ENCODE peak calls at places on chromosome 13, in seven cellular contexts. One of them, this sample, is unnamed.

GRCh38 chr13:99981115-99982020 is at the start of gene ZIC2:
- DNase-seq in T1000: peak
- DNase-seq in COR-L47: peak
- DNase-seq in non-pigmented ciliary epithelial cell: no peak
- DNase-seq in stimulated activated CD4-positive, alpha-beta T cell treated with anti-CD3 and anti-CD28 coated beads, Interleukin-4, amount 100 ng/mL, for 1 hour: no peak
- DNase-seq in left colon: no peak
- DNase-seq in ELR: peak
- DNase-seq in this sample: peak

GRCh38 chr13:47897411-47898050 is 103.5 kb downstream of the SUCLA2 start:
- DNase-seq in T1000: no peak
- DNase-seq in COR-L47: no peak
- DNase-seq in non-pigmented ciliary epithelial cell: no peak
- DNase-seq in stimulated activated CD4-positive, alpha-beta T cell treated with anti-CD3 and anti-CD28 coated beads, Interleukin-4, amount 100 ng/mL, for 1 hour: no peak
- DNase-seq in left colon: no peak
- DNase-seq in ELR: peak
- DNase-seq in this sample: peak

GRCh38 chr13:110415669-110416068 is 108.6 kb downstream of the COL4A2 start:
- DNase-seq in T1000: no peak
- DNase-seq in COR-L47: peak
- DNase-seq in non-pigmented ciliary epithelial cell: no peak
- DNase-seq in stimulated activated CD4-positive, alpha-beta T cell treated with anti-CD3 and anti-CD28 coated beads, Interleukin-4, amount 100 ng/mL, for 1 hour: no peak
- DNase-seq in left colon: no peak
- DNase-seq in ELR: peak
- DNase-seq in this sample: peak

GRCh38 chr13:20566424-20566916 is 487 bp upstream of the IFT88 start:
- DNase-seq in T1000: peak
- DNase-seq in COR-L47: peak
- DNase-seq in non-pigmented ciliary epithelial cell: peak
- DNase-seq in stimulated activated CD4-positive, alpha-beta T cell treated with anti-CD3 and anti-CD28 coated beads, Interleukin-4, amount 100 ng/mL, for 1 hour: no peak
- DNase-seq in left colon: no peak
- DNase-seq in ELR: peak
- DNase-seq in this sample: no peak

GRCh38 chr13:37443538-37443937 is 155.0 kb downstream of the POSTN start:
- DNase-seq in T1000: no peak
- DNase-seq in COR-L47: no peak
- DNase-seq in non-pigmented ciliary epithelial cell: peak
- DNase-seq in stimulated activated CD4-positive, alpha-beta T cell treated with anti-CD3 and anti-CD28 coated beads, Interleukin-4, amount 100 ng/mL, for 1 hour: no peak
- DNase-seq in left colon: no peak
- DNase-seq in ELR: peak
- DNase-seq in this sample: no peak

GRCh38 chr13:110965038-110965754 is 50.3 kb upstream of the ANKRD10 start:
- DNase-seq in T1000: peak
- DNase-seq in COR-L47: no peak
- DNase-seq in non-pigmented ciliary epithelial cell: peak
- DNase-seq in stimulated activated CD4-positive, alpha-beta T cell treated with anti-CD3 and anti-CD28 coated beads, Interleukin-4, amount 100 ng/mL, for 1 hour: no peak
- DNase-seq in left colon: no peak
- DNase-seq in ELR: peak
- DNase-seq in this sample: no peak

GRCh38 chr13:36533806-36534205 is 101.5 kb downstream of the CCNA1 start:
- DNase-seq in T1000: no peak
- DNase-seq in COR-L47: no peak
- DNase-seq in non-pigmented ciliary epithelial cell: no peak
- DNase-seq in stimulated activated CD4-positive, alpha-beta T cell treated with anti-CD3 and anti-CD28 coated beads, Interleukin-4, amount 100 ng/mL, for 1 hour: no peak
- DNase-seq in left colon: no peak
- DNase-seq in ELR: no peak
- DNase-seq in this sample: no peak

GRCh38 chr13:67048084-67048792 is 181.9 kb downstream of the PCDH9 start:
- DNase-seq in T1000: no peak
- DNase-seq in COR-L47: no peak
- DNase-seq in non-pigmented ciliary epithelial cell: peak
- DNase-seq in stimulated activated CD4-positive, alpha-beta T cell treated with anti-CD3 and anti-CD28 coated beads, Interleukin-4, amount 100 ng/mL, for 1 hour: no peak
- DNase-seq in left colon: no peak
- DNase-seq in ELR: peak
- DNase-seq in this sample: no peak

GRCh38 chr13:79917628-79918027 is 423.3 kb downstream of the SPRY2 start:
- DNase-seq in T1000: no peak
- DNase-seq in COR-L47: no peak
- DNase-seq in non-pigmented ciliary epithelial cell: no peak
- DNase-seq in stimulated activated CD4-positive, alpha-beta T cell treated with anti-CD3 and anti-CD28 coated beads, Interleukin-4, amount 100 ng/mL, for 1 hour: no peak
- DNase-seq in left colon: no peak
- DNase-seq in ELR: no peak
- DNase-seq in this sample: no peak

GRCh38 chr13:74250738-74251190 is 116.6 kb upstream of the KLF12 start:
- DNase-seq in T1000: no peak
- DNase-seq in COR-L47: no peak
- DNase-seq in non-pigmented ciliary epithelial cell: no peak
- DNase-seq in stimulated activated CD4-positive, alpha-beta T cell treated with anti-CD3 and anti-CD28 coated beads, Interleukin-4, amount 100 ng/mL, for 1 hour: no peak
- DNase-seq in left colon: no peak
- DNase-seq in ELR: peak
- DNase-seq in this sample: no peak

GRCh38 chr13:29210676-29211075 is 384.8 kb downstream of the SLC7A1 start:
- DNase-seq in T1000: no peak
- DNase-seq in COR-L47: no peak
- DNase-seq in non-pigmented ciliary epithelial cell: no peak
- DNase-seq in stimulated activated CD4-positive, alpha-beta T cell treated with anti-CD3 and anti-CD28 coated beads, Interleukin-4, amount 100 ng/mL, for 1 hour: no peak
- DNase-seq in left colon: no peak
- DNase-seq in ELR: no peak
- DNase-seq in this sample: no peak

GRCh38 chr13:105847532-105848295 is 687.7 kb downstream of the EFNB2 start:
- DNase-seq in T1000: no peak
- DNase-seq in COR-L47: peak
- DNase-seq in non-pigmented ciliary epithelial cell: no peak
- DNase-seq in stimulated activated CD4-positive, alpha-beta T cell treated with anti-CD3 and anti-CD28 coated beads, Interleukin-4, amount 100 ng/mL, for 1 hour: no peak
- DNase-seq in left colon: no peak
- DNase-seq in ELR: no peak
- DNase-seq in this sample: no peak

GRCh38 chr13:24161980-24162517 is 1.5 kb downstream of the SPATA13 start:
- DNase-seq in T1000: no peak
- DNase-seq in COR-L47: no peak
- DNase-seq in non-pigmented ciliary epithelial cell: no peak
- DNase-seq in stimulated activated CD4-positive, alpha-beta T cell treated with anti-CD3 and anti-CD28 coated beads, Interleukin-4, amount 100 ng/mL, for 1 hour: no peak
- DNase-seq in left colon: peak
- DNase-seq in ELR: no peak
- DNase-seq in this sample: no peak

GRCh38 chr13:110853235-110853721 is 61.6 kb downstream of the ANKRD10 start:
- DNase-seq in T1000: no peak
- DNase-seq in COR-L47: no peak
- DNase-seq in non-pigmented ciliary epithelial cell: no peak
- DNase-seq in stimulated activated CD4-positive, alpha-beta T cell treated with anti-CD3 and anti-CD28 coated beads, Interleukin-4, amount 100 ng/mL, for 1 hour: no peak
- DNase-seq in left colon: no peak
- DNase-seq in ELR: no peak
- DNase-seq in this sample: peak

GRCh38 chr13:52984881-52985363 is 43.7 kb upstream of the OLFM4 start:
- DNase-seq in T1000: no peak
- DNase-seq in COR-L47: no peak
- DNase-seq in non-pigmented ciliary epithelial cell: no peak
- DNase-seq in stimulated activated CD4-positive, alpha-beta T cell treated with anti-CD3 and anti-CD28 coated beads, Interleukin-4, amount 100 ng/mL, for 1 hour: no peak
- DNase-seq in left colon: no peak
- DNase-seq in ELR: no peak
- DNase-seq in this sample: no peak

GRCh38 chr13:33764716-33765115 is 53.2 kb upstream of the RFC3 start:
- DNase-seq in T1000: no peak
- DNase-seq in COR-L47: peak
- DNase-seq in non-pigmented ciliary epithelial cell: no peak
- DNase-seq in stimulated activated CD4-positive, alpha-beta T cell treated with anti-CD3 and anti-CD28 coated beads, Interleukin-4, amount 100 ng/mL, for 1 hour: no peak
- DNase-seq in left colon: no peak
- DNase-seq in ELR: no peak
- DNase-seq in this sample: no peak

GRCh38 chr13:102839462-102839861 is 6.4 kb upstream of the ERCC5 start:
- DNase-seq in T1000: no peak
- DNase-seq in COR-L47: no peak
- DNase-seq in non-pigmented ciliary epithelial cell: no peak
- DNase-seq in stimulated activated CD4-positive, alpha-beta T cell treated with anti-CD3 and anti-CD28 coated beads, Interleukin-4, amount 100 ng/mL, for 1 hour: no peak
- DNase-seq in left colon: no peak
- DNase-seq in ELR: no peak
- DNase-seq in this sample: no peak

This sample was measured in iPS-NIHi11.